ENCODE peak calls at places on chromosomes 2 and 18, in five cellular contexts. B is AG10803, G is progenitor cell of endocrine pancreas, M is esophagus squamous epithelium, S is HFF-Myc. U is an unnamed sample.

GRCh38 chr18:49279487-49279886 is 181.0 kb downstream of the DYM start:
- DNase-seq in B (no peak), G (no peak), M (no peak), S (no peak), U (no peak)

GRCh38 chr2:56739421-56739820 is 555.6 kb downstream of the CCDC85A start:
- DNase-seq in B (peak), G (no peak), M (no peak), S (no peak), U (no peak)

GRCh38 chr2:45747363-45747762 is 95.9 kb downstream of the PRKCE start:
- DNase-seq in B (no peak), G (no peak), M (no peak), S (no peak), U (no peak)

GRCh38 chr18:23853448-23854210 is 160.9 kb upstream of the TTC39C start:
- DNase-seq in B (peak), G (no peak), M (no peak), S (no peak), U (no peak)

GRCh38 chr18:57660961-57661360 is 39.3 kb upstream of the NARS1 start:
- DNase-seq in B (peak), G (no peak), M (no peak), S (peak), U (no peak)

GRCh38 chr18:7601249-7601620 is 34.1 kb downstream of the PTPRM start:
- DNase-seq in B (peak), G (no peak), M (no peak), S (peak), U (no peak)

GRCh38 chr2:162155093-162155492 is 3.0 kb upstream of the GCG start:
- DNase-seq in B (no peak), G (no peak), M (no peak), S (no peak), U (no peak)

GRCh38 chr2:227661019-227661726 is 5.4 kb upstream of the SCYGR5 start:
- DNase-seq in B (no peak), G (no peak), M (no peak), S (no peak), U (no peak)

GRCh38 chr2:210195066-210195852 is 24.1 kb upstream of the KANSL1L start:
- DNase-seq in B (peak), G (no peak), M (no peak), S (peak), U (no peak)

GRCh38 chr2:229921101-229921891 is 513 bp downstream of the TRIP12 start:
- DNase-seq in B (peak), G (no peak), M (peak), S (peak), U (peak)

GRCh38 chr2:143264851-143265250 is 135.6 kb downstream of the ARHGAP15 start:
- DNase-seq in B (peak), G (no peak), M (no peak), S (peak), U (no peak)

GRCh38 chr2:10490806-10491291 is 42.7 kb upstream of the ODC1 start:
- DNase-seq in B (no peak), G (no peak), M (no peak), S (no peak), U (no peak)

GRCh38 chr2:7007846-7008741 is 90.9 kb downstream of the RNF144A start:
- DNase-seq in B (peak), G (no peak), M (no peak), S (no peak), U (no peak)

GRCh38 chr18:7577706-7578105 is 10.6 kb downstream of the PTPRM start:
- DNase-seq in B (peak), G (no peak), M (no peak), S (no peak), U (no peak)

GRCh38 chr2:222598611-222599010 is 57.3 kb downstream of the FARSB start:
- DNase-seq in B (no peak), G (no peak), M (no peak), S (no peak), U (peak)

GRCh38 chr2:98895221-98895620 is 40.8 kb downstream of the CRACDL start:
- DNase-seq in B (no peak), G (no peak), M (no peak), S (no peak), U (no peak)

GRCh38 chr2:86367501-86367778 is 30.0 kb upstream of the REEP1 start:
- DNase-seq in B (no peak), G (no peak), M (no peak), S (no peak), U (no peak)
- TF ChIP-seq CTCF in B (no peak), G (no peak), M (no peak), S (no peak), U (no peak)

DNA sequence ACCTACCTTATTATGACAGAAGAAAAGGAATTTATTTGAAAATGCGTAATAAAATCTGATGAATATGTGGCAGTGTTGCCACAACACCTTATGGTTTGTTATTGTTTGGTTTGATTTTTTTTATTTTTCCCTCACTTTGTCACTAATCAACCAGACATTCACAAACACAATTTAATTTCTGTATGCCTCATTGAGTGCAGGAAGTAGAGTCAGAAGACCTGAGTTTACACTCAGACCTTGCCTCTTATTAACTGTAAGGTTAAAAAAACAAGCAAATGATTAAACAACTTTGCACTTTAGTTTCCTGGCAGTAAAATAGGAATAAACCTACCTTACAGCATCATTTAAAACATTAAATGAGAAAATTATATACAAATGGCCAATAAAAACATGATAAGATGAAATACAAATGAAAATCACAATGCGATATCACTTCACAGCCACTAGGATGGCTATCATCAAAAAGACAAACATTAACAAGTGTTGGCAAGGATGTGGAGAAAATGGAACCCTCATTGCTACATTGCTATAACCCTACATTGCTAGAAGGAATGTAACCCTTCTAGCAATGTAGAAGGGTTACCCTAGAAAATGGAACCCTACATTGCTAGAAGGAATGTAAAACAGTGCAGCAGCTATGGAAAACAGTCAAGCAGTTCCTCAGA is 3.3 kb downstream of the SESTD1 start:
- DNase-seq in B (no peak), G (no peak), M (no peak), S (no peak), U (no peak)
- TF ChIP-seq CTCF in B (peak), G (peak), M (peak), S (no peak), U (no peak)

GRCh38 chr2:182081602-182082260 is 96.1 kb downstream of the PPP1R1C start:
- DNase-seq in B (no peak), G (no peak), M (no peak), S (peak), U (no peak)

GRCh38 chr2:182077023-182077422 is 91.4 kb downstream of the PPP1R1C start:
- DNase-seq in B (no peak), G (no peak), M (no peak), S (no peak), U (no peak)

GRCh38 chr2:182073613-182074012 is 88.0 kb downstream of the PPP1R1C start:
- DNase-seq in B (no peak), G (no peak), M (no peak), S (no peak), U (no peak)

GRCh38 chr2:182078988-182079602 is 93.4 kb downstream of the PPP1R1C start:
- DNase-seq in B (no peak), G (no peak), M (no peak), S (no peak), U (no peak)

DNA sequence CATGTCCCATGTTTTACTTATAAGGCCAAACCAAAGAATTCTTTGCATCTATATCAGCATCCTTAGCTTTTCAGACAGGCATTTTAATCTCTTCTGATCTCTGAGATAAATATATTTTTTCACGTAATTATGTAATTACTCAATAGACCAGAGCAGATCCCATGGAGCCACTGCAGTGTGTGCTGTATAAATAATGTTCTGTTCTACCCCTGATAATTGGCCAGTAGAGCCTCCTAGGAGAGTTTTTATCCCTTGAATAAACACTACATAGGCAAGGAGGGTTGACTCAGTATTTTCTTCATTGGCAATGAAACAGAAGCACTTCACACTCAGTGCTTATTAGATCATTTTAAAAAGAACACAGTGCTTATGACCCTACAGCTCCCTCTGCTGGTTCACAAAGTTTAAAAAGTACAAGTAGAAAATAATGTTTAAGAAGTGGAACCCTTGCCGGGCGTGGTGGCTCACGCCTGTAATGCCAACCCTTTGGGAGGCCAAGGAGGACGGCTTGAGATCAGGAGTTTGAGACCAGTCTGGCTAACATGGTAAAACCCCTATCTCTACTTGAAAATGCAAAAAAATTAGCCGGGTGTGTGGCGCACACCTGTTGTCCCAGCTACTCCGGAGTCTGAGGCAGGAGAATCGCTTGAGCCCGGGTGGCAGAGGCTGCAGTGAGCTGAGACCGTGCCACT is 91.9 kb downstream of the PPP1R1C start:
- DNase-seq in B (peak), G (no peak), M (no peak), S (peak), U (peak)
- TF ChIP-seq CTCF in B (peak), G (peak), M (peak), S (peak), U (peak)

GRCh38 chr2:235305678-235306077 is 188.2 kb upstream of the AGAP1 start:
- DNase-seq in B (no peak), G (no peak), M (no peak), S (no peak), U (no peak)

GRCh38 chr2:235302263-235302662 is 191.6 kb upstream of the AGAP1 start:
- DNase-seq in B (no peak), G (no peak), M (no peak), S (no peak), U (no peak)

GRCh38 chr2:235300368-235301201 is 193.3 kb upstream of the AGAP1 start:
- DNase-seq in B (peak), G (no peak), M (no peak), S (peak), U (no peak)

GRCh38 chr2:235301202-235302076 is 192.4 kb upstream of the AGAP1 start:
- DNase-seq in B (no peak), G (no peak), M (no peak), S (no peak), U (no peak)

DNA sequence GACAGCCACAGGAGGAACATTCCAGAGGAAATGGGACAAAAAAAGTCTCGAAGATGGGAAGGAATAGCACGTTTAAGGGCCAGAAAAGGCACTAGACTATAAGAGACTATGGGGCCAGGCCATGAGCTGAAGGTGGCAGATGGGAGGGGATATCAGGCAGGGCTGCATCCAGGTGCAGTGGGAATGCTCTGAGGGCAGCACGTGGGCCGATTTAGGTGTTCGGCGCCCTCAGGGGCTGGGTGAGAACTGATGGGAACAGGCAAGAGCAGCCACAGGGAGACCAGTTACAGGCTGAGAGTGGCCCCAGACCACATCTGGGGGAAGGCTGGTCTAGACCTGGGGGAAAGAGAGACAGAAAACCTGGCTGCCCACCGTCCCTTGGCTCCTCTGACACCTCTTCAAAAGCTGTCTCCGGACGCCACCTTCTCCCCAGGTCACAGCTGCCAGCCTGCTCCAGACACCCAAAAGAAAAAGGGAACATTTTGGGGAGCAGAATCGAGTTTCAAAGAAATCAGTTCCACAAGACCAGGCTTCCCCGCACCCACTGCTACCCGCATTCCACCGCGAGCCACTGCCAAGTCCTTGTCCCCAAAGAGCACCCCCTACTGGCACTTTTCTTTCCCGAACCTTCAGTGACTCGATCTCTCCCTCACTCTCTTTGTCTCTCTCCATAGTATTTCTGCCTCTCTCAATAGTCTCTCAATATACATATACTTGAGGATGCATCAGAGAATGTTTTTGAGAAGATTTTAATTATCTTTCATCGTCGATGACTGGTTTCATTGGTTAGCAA is 190.1 kb upstream of the AGAP1 start:
- DNase-seq in B (no peak), G (no peak), M (no peak), S (no peak), U (no peak)
- TF ChIP-seq CTCF in B (no peak), G (peak), M (no peak), S (peak), U (no peak)

DNA sequence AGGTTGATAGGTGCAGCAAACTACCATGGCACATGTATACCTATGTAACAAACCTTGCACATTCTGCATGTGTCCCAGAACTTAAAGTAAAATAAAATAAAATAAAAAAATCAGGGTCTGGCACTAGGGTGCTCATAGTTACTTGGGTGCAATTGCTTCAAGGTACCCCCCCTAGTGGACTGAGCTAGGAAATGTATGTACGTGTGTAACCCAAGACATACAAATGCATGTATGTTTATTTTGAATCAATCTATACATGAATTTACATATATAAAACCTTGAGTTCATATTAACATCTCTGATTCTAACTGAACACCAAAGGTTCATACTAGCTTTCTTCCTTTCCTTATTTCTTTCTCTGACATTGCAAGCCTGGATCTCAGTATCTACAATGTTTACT is 51.5 kb downstream of the USP37 start:
- DNase-seq in B (no peak), G (no peak), M (no peak), S (no peak), U (no peak)
- TF ChIP-seq CTCF in B (peak), G (peak), M (no peak), S (peak), U (no peak)

GRCh38 chr2:19667085-19667484 is 234.7 kb downstream of the TTC32 start:
- DNase-seq in B (peak), G (no peak), M (no peak), S (no peak), U (no peak)
- TF ChIP-seq CTCF in B (peak), G (peak), M (no peak), S (no peak), U (no peak)

GRCh38 chr18:473687-474265 is 26.7 kb downstream of the COLEC12 start:
- DNase-seq in B (no peak), G (no peak), M (no peak), S (no peak), U (no peak)

GRCh38 chr18:464311-464659 is 36.2 kb downstream of the COLEC12 start:
- DNase-seq in B (no peak), G (no peak), M (no peak), S (no peak), U (no peak)

GRCh38 chr18:471701-472100 is 28.8 kb downstream of the COLEC12 start:
- DNase-seq in B (peak), G (no peak), M (no peak), S (no peak), U (no peak)

GRCh38 chr18:470661-471501 is 29.6 kb downstream of the COLEC12 start:
- DNase-seq in B (peak), G (no peak), M (no peak), S (no peak), U (no peak)

GRCh38 chr18:468841-469796 is 31.4 kb downstream of the COLEC12 start:
- DNase-seq in B (no peak), G (no peak), M (no peak), S (peak), U (no peak)
- TF ChIP-seq CTCF in B (peak), G (no peak), M (no peak), S (peak), U (no peak)

GRCh38 chr2:212032536-212033219 is 505.9 kb downstream of the ERBB4 start:
- DNase-seq in B (peak), G (no peak), M (no peak), S (no peak), U (no peak)

GRCh38 chr2:212024040-212024439 is 514.6 kb downstream of the ERBB4 start:
- DNase-seq in B (no peak), G (no peak), M (no peak), S (no peak), U (no peak)

GRCh38 chr2:212032032-212032431 is 506.6 kb downstream of the ERBB4 start:
- DNase-seq in B (peak), G (no peak), M (no peak), S (no peak), U (no peak)

GRCh38 chr2:212030709-212031108 is 507.9 kb downstream of the ERBB4 start:
- DNase-seq in B (no peak), G (no peak), M (no peak), S (no peak), U (no peak)

GRCh38 chr2:212027681-212028628 is 510.6 kb downstream of the ERBB4 start:
- DNase-seq in B (peak), G (no peak), M (no peak), S (no peak), U (no peak)
- TF ChIP-seq CTCF in B (no peak), G (no peak), M (no peak), S (no peak), U (no peak)

GRCh38 chr2:218381916-218382366 is at the start of gene SLC11A1:
- DNase-seq in B (no peak), G (no peak), M (no peak), S (no peak), U (no peak)
- TF ChIP-seq CTCF in B (no peak), G (no peak), M (no peak), S (no peak), U (no peak)

U was measured in nephron progenitor cell.